ENCODE peak calls at places on chromosomes 1 and 21, in ten cellular contexts. One of them, this sample, is unnamed.

GRCh38 chr1:225691861-225692516 is 39.1 kb upstream of the ENAH start:
- DNase-seq in WTC11: no peak
- DNase-seq in uterus: no peak
- DNase-seq in KG1: no peak
- DNase-seq in NCI-H774: no peak
- DNase-seq in cardiac fibroblast: peak
- DNase-seq in ureter: no peak
- DNase-seq in activated CD4-positive, alpha-beta T cell treated with anti-CD3 and anti-CD28 coated beads for 48 hours: no peak
- DNase-seq in fibroblast of mammary gland: peak
- DNase-seq in posterior vena cava: no peak
- DNase-seq in this sample: peak

GRCh38 chr1:23548704-23549143 is 10.6 kb downstream of the ID3 start:
- DNase-seq in fibroblast of mammary gland: peak
- DNase-seq in cardiac fibroblast: peak
- DNase-seq in NCI-H774: no peak
- DNase-seq in WTC11: no peak
- DNase-seq in uterus: no peak
- DNase-seq in ureter: no peak
- DNase-seq in KG1: no peak
- DNase-seq in posterior vena cava: peak
- DNase-seq in activated CD4-positive, alpha-beta T cell treated with anti-CD3 and anti-CD28 coated beads for 48 hours: no peak
- DNase-seq in this sample: peak

GRCh38 chr1:227778401-227778947 is 37.0 kb upstream of the PRSS38 start:
- DNase-seq in cardiac fibroblast: no peak
- DNase-seq in KG1: no peak
- DNase-seq in fibroblast of mammary gland: peak
- DNase-seq in posterior vena cava: peak
- DNase-seq in WTC11: no peak
- DNase-seq in activated CD4-positive, alpha-beta T cell treated with anti-CD3 and anti-CD28 coated beads for 48 hours: no peak
- DNase-seq in NCI-H774: no peak
- DNase-seq in ureter: no peak
- DNase-seq in uterus: peak
- DNase-seq in this sample: no peak

GRCh38 chr1:180849031-180849775 is 63.5 kb upstream of the KIAA1614 start:
- DNase-seq in posterior vena cava: no peak
- DNase-seq in ureter: no peak
- DNase-seq in activated CD4-positive, alpha-beta T cell treated with anti-CD3 and anti-CD28 coated beads for 48 hours: no peak
- DNase-seq in KG1: no peak
- DNase-seq in WTC11: no peak
- DNase-seq in NCI-H774: no peak
- DNase-seq in uterus: no peak
- DNase-seq in cardiac fibroblast: no peak
- DNase-seq in fibroblast of mammary gland: no peak
- DNase-seq in this sample: no peak

GRCh38 chr1:46301406-46302090 is 1.9 kb downstream of the LRRC41 start:
- DNase-seq in posterior vena cava: peak
- DNase-seq in uterus: peak
- DNase-seq in activated CD4-positive, alpha-beta T cell treated with anti-CD3 and anti-CD28 coated beads for 48 hours: peak
- DNase-seq in WTC11: peak
- DNase-seq in NCI-H774: peak
- DNase-seq in KG1: peak
- DNase-seq in ureter: peak
- DNase-seq in cardiac fibroblast: peak
- DNase-seq in fibroblast of mammary gland: peak
- DNase-seq in this sample: peak

GRCh38 chr21:46253610-46254124 is 25.1 kb upstream of the LSS start:
- DNase-seq in ureter: no peak
- DNase-seq in activated CD4-positive, alpha-beta T cell treated with anti-CD3 and anti-CD28 coated beads for 48 hours: peak
- DNase-seq in NCI-H774: no peak
- DNase-seq in uterus: no peak
- DNase-seq in KG1: peak
- DNase-seq in WTC11: no peak
- DNase-seq in fibroblast of mammary gland: peak
- DNase-seq in cardiac fibroblast: peak
- DNase-seq in posterior vena cava: no peak
- DNase-seq in this sample: peak

GRCh38 chr1:60904079-60904852 is 178.1 kb upstream of the NFIA start:
- DNase-seq in fibroblast of mammary gland: peak
- DNase-seq in uterus: no peak
- DNase-seq in KG1: no peak
- DNase-seq in NCI-H774: no peak
- DNase-seq in cardiac fibroblast: peak
- DNase-seq in posterior vena cava: peak
- DNase-seq in activated CD4-positive, alpha-beta T cell treated with anti-CD3 and anti-CD28 coated beads for 48 hours: no peak
- DNase-seq in ureter: no peak
- DNase-seq in WTC11: no peak
- DNase-seq in this sample: no peak

GRCh38 chr1:227210604-227211003 is 107.7 kb downstream of the CDC42BPA start:
- DNase-seq in uterus: no peak
- DNase-seq in NCI-H774: no peak
- DNase-seq in cardiac fibroblast: no peak
- DNase-seq in KG1: no peak
- DNase-seq in fibroblast of mammary gland: no peak
- DNase-seq in WTC11: no peak
- DNase-seq in activated CD4-positive, alpha-beta T cell treated with anti-CD3 and anti-CD28 coated beads for 48 hours: no peak
- DNase-seq in posterior vena cava: no peak
- DNase-seq in ureter: no peak
- DNase-seq in this sample: no peak

GRCh38 chr1:147580609-147581008 is 39.3 kb downstream of the BCL9 start:
- DNase-seq in ureter: no peak
- DNase-seq in uterus: no peak
- DNase-seq in KG1: no peak
- DNase-seq in posterior vena cava: no peak
- DNase-seq in NCI-H774: no peak
- DNase-seq in fibroblast of mammary gland: no peak
- DNase-seq in cardiac fibroblast: no peak
- DNase-seq in WTC11: no peak
- DNase-seq in activated CD4-positive, alpha-beta T cell treated with anti-CD3 and anti-CD28 coated beads for 48 hours: no peak
- DNase-seq in this sample: no peak

GRCh38 chr1:208587110-208587509 is 342.9 kb upstream of the PLXNA2 start:
- DNase-seq in ureter: no peak
- DNase-seq in cardiac fibroblast: no peak
- DNase-seq in KG1: no peak
- DNase-seq in fibroblast of mammary gland: no peak
- DNase-seq in WTC11: no peak
- DNase-seq in NCI-H774: no peak
- DNase-seq in uterus: no peak
- DNase-seq in activated CD4-positive, alpha-beta T cell treated with anti-CD3 and anti-CD28 coated beads for 48 hours: no peak
- DNase-seq in posterior vena cava: no peak
- DNase-seq in this sample: no peak

GRCh38 chr1:119971710-119972570 is 75.6 kb upstream of the ADAM30 start:
- DNase-seq in posterior vena cava: no peak
- DNase-seq in ureter: no peak
- DNase-seq in activated CD4-positive, alpha-beta T cell treated with anti-CD3 and anti-CD28 coated beads for 48 hours: no peak
- DNase-seq in KG1: no peak
- DNase-seq in WTC11: no peak
- DNase-seq in uterus: no peak
- DNase-seq in NCI-H774: no peak
- DNase-seq in fibroblast of mammary gland: no peak
- DNase-seq in cardiac fibroblast: no peak
- DNase-seq in this sample: no peak

GRCh38 chr1:85244271-85245053 is 15.0 kb downstream of the C1orf52 start:
- DNase-seq in WTC11: no peak
- DNase-seq in posterior vena cava: no peak
- DNase-seq in uterus: peak
- DNase-seq in fibroblast of mammary gland: peak
- DNase-seq in KG1: no peak
- DNase-seq in NCI-H774: no peak
- DNase-seq in cardiac fibroblast: peak
- DNase-seq in ureter: no peak
- DNase-seq in activated CD4-positive, alpha-beta T cell treated with anti-CD3 and anti-CD28 coated beads for 48 hours: no peak
- DNase-seq in this sample: peak

GRCh38 chr1:8985915-8986813 is 40.1 kb downstream of the SLC2A7 start:
- DNase-seq in cardiac fibroblast: peak
- DNase-seq in NCI-H774: no peak
- DNase-seq in posterior vena cava: peak
- DNase-seq in fibroblast of mammary gland: peak
- DNase-seq in activated CD4-positive, alpha-beta T cell treated with anti-CD3 and anti-CD28 coated beads for 48 hours: no peak
- DNase-seq in KG1: no peak
- DNase-seq in uterus: peak
- DNase-seq in WTC11: no peak
- DNase-seq in ureter: peak
- DNase-seq in this sample: peak

GRCh38 chr1:201266774-201267173 is 16.5 kb upstream of the PKP1 start:
- DNase-seq in cardiac fibroblast: peak
- DNase-seq in uterus: no peak
- DNase-seq in NCI-H774: no peak
- DNase-seq in posterior vena cava: peak
- DNase-seq in fibroblast of mammary gland: peak
- DNase-seq in WTC11: no peak
- DNase-seq in ureter: no peak
- DNase-seq in activated CD4-positive, alpha-beta T cell treated with anti-CD3 and anti-CD28 coated beads for 48 hours: no peak
- DNase-seq in KG1: no peak
- DNase-seq in this sample: peak

GRCh38 chr1:149843302-149844041 is 55.9 kb upstream of the BOLA1 start:
- DNase-seq in NCI-H774: no peak
- DNase-seq in fibroblast of mammary gland: no peak
- DNase-seq in cardiac fibroblast: peak
- DNase-seq in WTC11: no peak
- DNase-seq in uterus: no peak
- DNase-seq in KG1: no peak
- DNase-seq in ureter: peak
- DNase-seq in posterior vena cava: no peak
- DNase-seq in activated CD4-positive, alpha-beta T cell treated with anti-CD3 and anti-CD28 coated beads for 48 hours: peak
- DNase-seq in this sample: peak

GRCh38 chr21:36237441-36237840 is 80.8 kb downstream of the DOP1B start:
- DNase-seq in activated CD4-positive, alpha-beta T cell treated with anti-CD3 and anti-CD28 coated beads for 48 hours: no peak
- DNase-seq in ureter: no peak
- DNase-seq in fibroblast of mammary gland: no peak
- DNase-seq in NCI-H774: no peak
- DNase-seq in uterus: no peak
- DNase-seq in KG1: no peak
- DNase-seq in posterior vena cava: no peak
- DNase-seq in WTC11: no peak
- DNase-seq in cardiac fibroblast: no peak
- DNase-seq in this sample: no peak

GRCh38 chr1:69540052-69540451 is 27.7 kb upstream of the LRRC7 start:
- DNase-seq in activated CD4-positive, alpha-beta T cell treated with anti-CD3 and anti-CD28 coated beads for 48 hours: no peak
- DNase-seq in posterior vena cava: no peak
- DNase-seq in KG1: no peak
- DNase-seq in WTC11: no peak
- DNase-seq in cardiac fibroblast: no peak
- DNase-seq in fibroblast of mammary gland: no peak
- DNase-seq in NCI-H774: no peak
- DNase-seq in ureter: no peak
- DNase-seq in uterus: no peak
- DNase-seq in this sample: no peak

GRCh38 chr1:116971481-116971880 is 30.1 kb upstream of the CD101 start:
- DNase-seq in NCI-H774: no peak
- DNase-seq in ureter: no peak
- DNase-seq in KG1: no peak
- DNase-seq in WTC11: no peak
- DNase-seq in activated CD4-positive, alpha-beta T cell treated with anti-CD3 and anti-CD28 coated beads for 48 hours: no peak
- DNase-seq in cardiac fibroblast: no peak
- DNase-seq in posterior vena cava: no peak
- DNase-seq in uterus: no peak
- DNase-seq in fibroblast of mammary gland: no peak
- DNase-seq in this sample: no peak

GRCh38 chr1:198079432-198079951 is 77.3 kb upstream of the NEK7 start:
- DNase-seq in WTC11: no peak
- DNase-seq in activated CD4-positive, alpha-beta T cell treated with anti-CD3 and anti-CD28 coated beads for 48 hours: no peak
- DNase-seq in fibroblast of mammary gland: no peak
- DNase-seq in posterior vena cava: no peak
- DNase-seq in NCI-H774: no peak
- DNase-seq in KG1: no peak
- DNase-seq in cardiac fibroblast: no peak
- DNase-seq in ureter: no peak
- DNase-seq in uterus: no peak
- DNase-seq in this sample: no peak

GRCh38 chr1:47637111-47637685 is 199.4 kb downstream of the FOXD2 start:
- DNase-seq in posterior vena cava: peak
- DNase-seq in activated CD4-positive, alpha-beta T cell treated with anti-CD3 and anti-CD28 coated beads for 48 hours: no peak
- DNase-seq in WTC11: no peak
- DNase-seq in cardiac fibroblast: peak
- DNase-seq in fibroblast of mammary gland: peak
- DNase-seq in KG1: no peak
- DNase-seq in uterus: no peak
- DNase-seq in ureter: no peak
- DNase-seq in NCI-H774: no peak
- DNase-seq in this sample: peak

GRCh38 chr1:22043175-22043769 is 9.2 kb upstream of the CDC42 start:
- DNase-seq in uterus: no peak
- DNase-seq in ureter: peak
- DNase-seq in cardiac fibroblast: no peak
- DNase-seq in fibroblast of mammary gland: no peak
- DNase-seq in posterior vena cava: no peak
- DNase-seq in KG1: no peak
- DNase-seq in WTC11: no peak
- DNase-seq in NCI-H774: no peak
- DNase-seq in activated CD4-positive, alpha-beta T cell treated with anti-CD3 and anti-CD28 coated beads for 48 hours: no peak
- DNase-seq in this sample: no peak